ENCODE peak calls at places on chromosomes 1 and 21, in five cellular contexts. V, Z, G, J and F are unnamed samples.

GRCh38 chr1:109803901-109804331 is 40.2 kb upstream of the EPS8L3 start:
- DNase-seq in V (no peak), Z (no peak), G (no peak), J (no peak), F (no peak)

GRCh38 chr1:210231846-210232523 is 611 bp upstream of the SERTAD4 start:
- DNase-seq in V (no peak), Z (no peak), G (no peak), J (no peak), F (no peak)

GRCh38 chr1:13651279-13651678 is 48.7 kb upstream of the PRDM2 start:
- DNase-seq in V (no peak), Z (no peak), G (no peak), J (no peak), F (no peak)

GRCh38 chr1:42010381-42010780 is 91.7 kb upstream of the HIVEP3 start:
- DNase-seq in V (no peak), Z (no peak), G (no peak), J (no peak), F (no peak)

GRCh38 chr1:46757956-46758304 is 39.0 kb upstream of the EFCAB14 start:
- DNase-seq in V (no peak), Z (no peak), G (no peak), J (no peak), F (no peak)

GRCh38 chr1:206135248-206135647 is 18.1 kb upstream of the AVPR1B start:
- DNase-seq in V (no peak), Z (no peak), G (no peak), J (no peak), F (no peak)

GRCh38 chr21:46022551-46023107 is 41.1 kb downstream of the COL6A1 start:
- DNase-seq in V (no peak), Z (no peak), G (peak), J (no peak), F (no peak)

GRCh38 chr1:114310771-114311251 is 157.1 kb upstream of the SYT6 start:
- DNase-seq in V (no peak), Z (no peak), G (no peak), J (no peak), F (no peak)

GRCh38 chr21:33428669-33429068 is 25.5 kb downstream of the IFNGR2 start:
- DNase-seq in V (no peak), Z (no peak), G (peak), J (no peak), F (no peak)

GRCh38 chr1:31507221-31507620 is 69.1 kb upstream of the TINAGL1 start:
- DNase-seq in V (no peak), Z (no peak), G (no peak), J (no peak), F (no peak)

GRCh38 chr1:6471086-6471841 is 5.3 kb upstream of the TNFRSF25 start:
- DNase-seq in V (no peak), Z (no peak), G (no peak), J (no peak), F (peak)

GRCh38 chr1:58107943-58108342 is 438.6 kb downstream of the OMA1 start:
- DNase-seq in V (no peak), Z (no peak), G (no peak), J (no peak), F (no peak)

GRCh38 chr1:170620164-170620563 is 43.8 kb upstream of the PRRX1 start:
- DNase-seq in V (no peak), Z (no peak), G (no peak), J (no peak), F (no peak)

GRCh38 chr1:108810176-108810575 is 46.7 kb downstream of the AKNAD1 start:
- DNase-seq in V (no peak), Z (no peak), G (no peak), J (no peak), F (no peak)

GRCh38 chr1:34088001-34088400 is 77.0 kb downstream of the CSMD2 start:
- DNase-seq in V (no peak), Z (no peak), G (no peak), J (no peak), F (no peak)

GRCh38 chr1:200028586-200029034 is 1.1 kb downstream of the NR5A2 start:
- DNase-seq in V (no peak), Z (no peak), G (no peak), J (peak), F (no peak)

GRCh38 chr1:26043765-26044164 is 2.2 kb downstream of the SLC30A2 start:
- DNase-seq in V (no peak), Z (no peak), G (no peak), J (no peak), F (no peak)

GRCh38 chr1:171645553-171646336 is 6.7 kb downstream of the MYOC start:
- DNase-seq in V (no peak), Z (no peak), G (peak), J (no peak), F (no peak)

GRCh38 chr1:92538048-92538412 is 51.3 kb upstream of the GFI1 start:
- DNase-seq in V (no peak), Z (peak), G (no peak), J (no peak), F (no peak)

GRCh38 chr1:160129046-160129445 is 13.5 kb downstream of the ATP1A2 start:
- DNase-seq in V (no peak), Z (no peak), G (no peak), J (no peak), F (no peak)

GRCh38 chr1:67052741-67053534 is 1.0 kb downstream of the SLC35D1 start:
- DNase-seq in V (no peak), Z (peak), G (peak), J (peak), F (peak)

GRCh38 chr1:17826165-17826488 is 71.0 kb downstream of the ACTL8 start:
- DNase-seq in V (no peak), Z (no peak), G (peak), J (peak), F (peak)

GRCh38 chr1:103348136-103348535 is 177.4 kb upstream of the RNPC3 start:
- DNase-seq in V (no peak), Z (no peak), G (no peak), J (no peak), F (no peak)

GRCh38 chr1:22204989-22205913 is 62.4 kb upstream of the WNT4 start:
- DNase-seq in V (no peak), Z (no peak), G (no peak), J (no peak), F (no peak)

GRCh38 chr1:102838016-102838415 is 270.3 kb downstream of the COL11A1 start:
- DNase-seq in V (no peak), Z (no peak), G (no peak), J (no peak), F (no peak)